ENCODE peak calls at places on chromosomes 2 and 18, in nine cellular contexts. J, R, K, N, Q, D, P, Y and A are unnamed samples.
A peak's percentile ranks its signal among the peaks of the same experiment; 100 is the strongest.

GRCh38 chr2:241686322-241686648 is 330 bp downstream of the DTYMK start:
- DNase-seq in K (no peak), N (no peak), Q (no peak), Y (no peak), P (no peak), R (no peak), J (no peak), D (no peak), A (peak; percentile 29)

GRCh38 chr2:216695401-216695821 is at the start of gene IGFBP5:
- DNase-seq in N (peak; percentile 89), K (no peak), Y (peak; percentile 69), Q (peak; percentile 95), R (no peak), P (no peak), J (no peak), D (peak; percentile 89), A (peak; percentile 72)

GRCh38 chr2:199258291-199258690 is 199.4 kb downstream of the SATB2 start:
- DNase-seq in P (no peak), K (no peak), J (no peak), Y (peak; percentile 6), R (no peak), D (no peak), Q (no peak), N (no peak), A (no peak)

GRCh38 chr2:55519908-55520885 is 679 bp downstream of the CFAP36 start:
- DNase-seq in P (no peak), Y (peak; percentile 23), D (peak; percentile 47), J (no peak), R (peak; percentile 26), Q (peak; percentile 63), N (no peak), K (peak; percentile 23), A (peak; percentile 42)

GRCh38 chr2:7190587-7191320 is 273.5 kb downstream of the RNF144A start:
- DNase-seq in P (no peak), Q (no peak), R (no peak), Y (no peak), N (no peak), D (no peak), J (no peak), K (no peak), A (no peak)

GRCh38 chr18:73245345-73245744 is 377.6 kb upstream of the NETO1 start:
- DNase-seq in N (no peak), R (no peak), K (no peak), Q (no peak), D (no peak), P (no peak), Y (no peak), J (no peak), A (no peak)

GRCh38 chr2:171320208-171320621 is 113.6 kb downstream of the METTL8 start:
- DNase-seq in K (no peak), Y (no peak), P (no peak), N (no peak), R (no peak), Q (no peak), J (no peak), D (no peak), A (no peak)

GRCh38 chr2:8408560-8409460 is 273.0 kb upstream of the ID2 start:
- DNase-seq in P (no peak), J (no peak), R (no peak), Q (no peak), K (no peak), Y (no peak), D (no peak), N (no peak), A (no peak)

GRCh38 chr18:26864658-26865057 is 849 bp downstream of the AQP4 start:
- DNase-seq in P (no peak), Q (no peak), K (no peak), N (no peak), J (no peak), Y (no peak), D (no peak), R (no peak), A (no peak)

GRCh38 chr2:216344206-216344957 is 27.9 kb downstream of the MARCHF4 start:
- DNase-seq in Y (no peak), K (no peak), R (no peak), Q (no peak), J (no peak), N (no peak), P (no peak), D (no peak), A (no peak)

GRCh38 chr18:35680139-35680551 is 98.6 kb downstream of the GALNT1 start:
- DNase-seq in D (no peak), Q (no peak), Y (no peak), R (no peak), J (no peak), N (no peak), K (no peak), P (no peak), A (no peak)

GRCh38 chr18:13394794-13395193 is 176.2 kb downstream of the LDLRAD4 start:
- DNase-seq in R (no peak), D (peak; percentile 4), N (no peak), Y (no peak), Q (no peak), K (no peak), J (no peak), P (no peak), A (no peak)

GRCh38 chr2:137964859-137965459 is 686 bp downstream of the HNMT start:
- DNase-seq in D (no peak), P (no peak), Y (no peak), R (no peak), J (no peak), N (no peak), Q (no peak), K (no peak), A (no peak)

GRCh38 chr18:61992923-61993322 is 100.1 kb upstream of the RNF152 start:
- DNase-seq in Y (no peak), J (no peak), P (no peak), R (no peak), D (no peak), K (no peak), Q (no peak), N (no peak), A (no peak)

GRCh38 chr2:218438601-218439000 is 19.7 kb downstream of the VIL1 start:
- DNase-seq in P (no peak), Y (no peak), R (no peak), K (no peak), J (no peak), D (no peak), N (peak; percentile 49), Q (no peak), A (no peak)

GRCh38 chr18:3692691-3693090 is 242.7 kb downstream of the TGIF1 start:
- DNase-seq in N (no peak), Y (no peak), R (no peak), K (no peak), P (no peak), Q (no peak), D (no peak), J (no peak), A (no peak)

GRCh38 chr2:171434671-171434980 is 600 bp downstream of the DCAF17 start:
- DNase-seq in N (no peak), Y (no peak), P (no peak), K (no peak), D (peak; percentile 81), J (no peak), R (no peak), Q (no peak), A (peak; percentile 81)

GRCh38 chr2:85018049-85018447 is 47.1 kb downstream of the KCMF1 start:
- DNase-seq in P (no peak), D (no peak), K (no peak), R (no peak), J (no peak), Y (no peak), N (no peak), Q (no peak), A (no peak)

GRCh38 chr2:197309369-197310231 is 980 bp downstream of the ANKRD44 start:
- DNase-seq in N (peak; percentile 41), Q (peak; percentile 67), J (no peak), D (peak; percentile 37), Y (no peak), P (peak; percentile 18), K (peak; percentile 87), R (no peak), A (peak; percentile 41)

GRCh38 chr2:40200516-40200915 is 251.4 kb downstream of the SLC8A1 start:
- DNase-seq in Y (no peak), K (no peak), P (no peak), J (no peak), Q (no peak), N (no peak), D (no peak), R (no peak), A (no peak)

GRCh38 chr18:66587430-66587829 is 16.5 kb downstream of the CDH19 start:
- DNase-seq in K (no peak), R (no peak), D (no peak), J (no peak), Y (no peak), P (no peak), Q (no peak), N (no peak), A (no peak)

GRCh38 chr18:9017170-9017899 is 85.2 kb upstream of the NDUFV2 start:
- DNase-seq in R (peak; percentile 42), D (no peak), Y (peak; percentile 80), K (peak; percentile 66), Q (peak; percentile 77), N (peak; percentile 62), J (peak; percentile 75), P (peak; percentile 12), A (peak; percentile 45)

GRCh38 chr2:170369894-170370293 is 191.9 kb downstream of the MYO3B start:
- DNase-seq in J (no peak), R (no peak), D (peak; percentile 55), Q (no peak), N (no peak), P (no peak), K (peak; percentile 32), Y (no peak), A (no peak)

GRCh38 chr2:14675489-14675888 is 43.0 kb downstream of the LRATD1 start:
- DNase-seq in R (no peak), P (no peak), D (no peak), Y (no peak), K (no peak), J (no peak), N (no peak), Q (no peak), A (no peak)

GRCh38 chr2:138276367-138276766 is 225.2 kb upstream of the SPOPL start:
- DNase-seq in P (no peak), Q (no peak), J (no peak), K (no peak), Y (no peak), D (peak; percentile 12), R (no peak), N (no peak), A (no peak)

GRCh38 chr2:23803965-23804542 is 122.9 kb downstream of the ATAD2B start:
- DNase-seq in Y (peak; percentile 57), P (no peak), J (no peak), D (no peak), R (no peak), Q (no peak), N (peak; percentile 33), K (no peak), A (no peak)

GRCh38 chr18:10927290-10927979 is 221.9 kb downstream of the PIEZO2 start:
- DNase-seq in D (no peak), K (no peak), N (no peak), Y (no peak), P (no peak), J (no peak), R (no peak), Q (no peak), A (no peak)

GRCh38 chr2:45968946-45969584 is 317.6 kb downstream of the PRKCE start:
- DNase-seq in P (no peak), D (no peak), N (no peak), K (no peak), J (no peak), Q (peak; percentile 71), Y (no peak), R (no peak), A (no peak)

GRCh38 chr2:27281855-27282559 is at the start of gene TRIM54:
- DNase-seq in J (no peak), K (no peak), R (no peak), N (no peak), Q (no peak), Y (no peak), P (no peak), D (no peak), A (no peak)

GRCh38 chr2:179272406-179273192 is 8.0 kb upstream of the SESTD1 start:
- DNase-seq in K (no peak), N (no peak), P (no peak), J (no peak), Q (no peak), R (no peak), Y (no peak), D (no peak), A (no peak)

GRCh38 chr2:241814571-241815476 is 5.8 kb downstream of the NEU4 start:
- DNase-seq in D (no peak), Q (no peak), K (no peak), R (no peak), N (no peak), J (no peak), P (no peak), Y (no peak), A (no peak)